ENCODE peak calls at places on chromosomes 13 and 19, in nine cellular contexts. V is tibial nerve; E is heart left ventricle; X is CD8-positive, alpha-beta T cell; B is IMR-90; G is fibroblast of lung; D is tibial artery; L is lower lobe of right lung; Z is cardiac muscle cell. C is an unnamed sample.

GRCh38 chr13:24148414-24149305 is 11.9 kb upstream of the SPATA13 start:
- DNase-seq in Z (peak; percentile 93), E (no peak), X (no peak), L (peak; percentile 60), D (no peak), V (no peak), B (peak; percentile 99), G (peak; percentile 97), C (peak; percentile 87)

GRCh38 chr13:44132710-44133109 is 240.9 kb upstream of the SERP2 start:
- DNase-seq in L (peak; percentile 89), X (no peak), V (peak; percentile 10), Z (peak; percentile 75), E (peak; percentile 70), B (peak; percentile 71), D (peak; percentile 80), G (peak; percentile 48), C (no peak)

GRCh38 chr13:85700909-85701308 is 98.3 kb downstream of the SLITRK6 start:
- DNase-seq in V (no peak), G (no peak), E (no peak), B (no peak), Z (no peak), D (no peak), L (no peak), X (no peak), C (no peak)

GRCh38 chr19:39430675-39431593 is 4.8 kb downstream of the RPS16 start:
- DNase-seq in G (peak; percentile 100), Z (peak; percentile 98), X (no peak), L (peak; percentile 77), E (no peak), B (peak; percentile 100), D (peak; percentile 42), V (no peak), C (peak; percentile 75)

GRCh38 chr19:42531313-42531712 is 3.0 kb upstream of the CEACAM1 start:
- DNase-seq in B (no peak), V (no peak), G (no peak), X (peak; percentile 13), E (no peak), L (no peak), Z (no peak), D (no peak), C (peak; percentile 56)

GRCh38 chr13:43815204-43815603 is 28.4 kb upstream of the ENOX1 start:
- DNase-seq in V (no peak), E (peak; percentile 41), L (no peak), G (peak; percentile 51), X (no peak), D (no peak), Z (peak; percentile 97), B (peak; percentile 88), C (peak; percentile 57)

GRCh38 chr13:74210693-74211393 is 76.6 kb upstream of the KLF12 start:
- DNase-seq in G (peak; percentile 93), E (no peak), L (no peak), X (no peak), D (peak; percentile 65), V (peak; percentile 9), Z (peak; percentile 95), B (peak; percentile 98), C (peak; percentile 93)

GRCh38 chr13:101473458-101473857 is 21.0 kb downstream of the ITGBL1 start:
- DNase-seq in V (no peak), D (peak; percentile 62), G (peak; percentile 92), B (peak; percentile 91), Z (peak; percentile 67), E (no peak), X (no peak), L (no peak), C (peak; percentile 68)

GRCh38 chr19:45290381-45290931 is 32.2 kb downstream of the CKM start:
- DNase-seq in L (no peak), E (no peak), D (no peak), V (no peak), B (no peak), G (no peak), X (no peak), Z (no peak), C (no peak)

GRCh38 chr13:37194428-37194861 is 89.0 kb upstream of the CSNK1A1L start:
- DNase-seq in L (no peak), B (peak; percentile 82), V (no peak), X (no peak), E (no peak), G (peak; percentile 54), Z (peak; percentile 35), D (no peak), C (peak; percentile 94)

GRCh38 chr19:11578342-11579142 is 1.1 kb upstream of the ACP5 start:
- DNase-seq in X (peak; percentile 66), V (peak; percentile 52), L (peak; percentile 92), E (peak; percentile 62), B (no peak), G (peak; percentile 9), Z (peak; percentile 33), D (peak; percentile 65), C (no peak)

GRCh38 chr19:43672061-43672679 is 2.2 kb upstream of the PLAUR start:
- DNase-seq in Z (no peak), L (no peak), X (no peak), E (no peak), D (no peak), V (no peak), G (no peak), B (no peak), C (no peak)

GRCh38 chr13:60583196-60583908 is 186.3 kb downstream of the TDRD3 start:
- DNase-seq in B (peak; percentile 16), E (no peak), X (no peak), V (peak; percentile 74), G (peak; percentile 59), Z (peak; percentile 85), L (no peak), D (peak; percentile 42), C (no peak)

GRCh38 chr19:44869728-44870470 is 21.2 kb upstream of the TOMM40 start:
- DNase-seq in L (peak; percentile 73), V (peak; percentile 59), B (peak; percentile 84), G (peak; percentile 70), E (peak; percentile 71), X (no peak), D (peak; percentile 61), Z (peak; percentile 94), C (no peak)

GRCh38 chr13:77028202-77028601 is 1.2 kb upstream of the FBXL3 start:
- DNase-seq in L (no peak), B (no peak), Z (peak; percentile 50), E (peak; percentile 34), V (no peak), G (peak; percentile 44), X (no peak), D (peak; percentile 35), C (no peak)

GRCh38 chr13:99653526-99653925 is 152.3 kb downstream of the TM9SF2 start:
- DNase-seq in D (no peak), G (no peak), E (no peak), Z (no peak), X (no peak), L (no peak), B (no peak), V (no peak), C (no peak)

DNA sequence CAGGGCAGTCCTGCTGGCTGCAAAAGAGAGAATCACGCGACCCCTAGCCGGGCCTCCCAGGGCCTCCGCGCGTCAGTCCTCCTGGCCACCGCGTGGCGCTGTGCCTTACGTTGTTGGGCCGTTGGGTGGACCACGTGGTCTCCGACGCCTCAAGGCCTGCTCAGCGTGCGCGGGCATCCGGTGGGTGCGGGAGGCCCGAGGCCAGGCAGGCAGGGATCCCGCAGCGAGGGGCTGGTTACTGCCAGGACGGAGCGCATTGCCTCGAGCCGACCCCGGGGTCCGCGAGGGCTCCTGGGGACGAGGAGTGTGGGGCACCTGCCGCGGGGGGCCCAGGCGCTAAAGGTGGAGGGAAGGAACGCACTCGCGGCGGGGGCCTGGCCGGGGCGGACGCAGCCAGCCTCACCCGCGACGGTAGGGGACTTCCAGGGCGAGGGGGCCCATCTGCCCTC is at the start of gene TDRD12:
- DNase-seq in L (no peak), Z (no peak), V (no peak), G (no peak), D (no peak), B (no peak), X (no peak), E (no peak), C (no peak)
- TF ChIP-seq CTCF in L (no peak), Z (no peak), V (no peak), G (no peak), D (no peak), B (no peak), X (no peak), E (no peak), C (peak; percentile 26)

DNA sequence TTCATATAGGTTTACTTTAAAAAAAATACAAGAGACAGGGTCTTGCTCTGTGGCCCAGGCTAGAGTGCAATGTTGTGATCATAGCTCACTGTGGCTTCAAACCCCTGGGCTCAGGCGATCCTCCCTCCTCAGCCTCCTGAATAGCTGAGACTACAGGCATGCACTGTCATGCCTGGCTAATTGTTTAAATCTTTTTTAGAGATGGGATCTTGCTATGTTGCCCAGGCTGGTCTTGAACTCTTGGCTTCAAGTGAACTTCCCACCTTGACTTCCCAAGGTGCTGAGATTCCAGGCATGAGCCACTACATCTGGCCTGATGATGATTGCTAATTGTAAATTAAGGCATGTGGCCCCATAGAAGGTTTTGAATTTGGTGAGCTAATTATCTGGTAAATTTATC is 35.4 kb upstream of the ADGRE1 start:
- DNase-seq in G (no peak), D (no peak), E (no peak), Z (no peak), L (no peak), X (no peak), B (no peak), V (no peak), C (no peak)
- H3K27ac ChIP-seq in G (no peak overlapping the region), D (no peak overlapping the region), E (no peak overlapping the region), Z (no peak overlapping the region), L (no peak overlapping the region), X (no peak overlapping the region), B (no peak overlapping the region), V (no peak overlapping the region), C (no peak overlapping the region)

GRCh38 chr19:17347877-17348276 is 10.5 kb downstream of the GTPBP3 start:
- DNase-seq in X (no peak), G (no peak), D (no peak), E (no peak), Z (no peak), L (no peak), V (no peak), B (no peak), C (no peak)
- H3K4me1 ChIP-seq in X (no peaks in the 10 kb centered on the region), G (no peaks in the 10 kb centered on the region), D (peaks cover 27% of the 10 kb centered on the region), E (peaks cover 49% of the 10 kb centered on the region), Z (no peaks in the 10 kb centered on the region), L (peaks cover 42% of the 10 kb centered on the region), V (no peaks in the 10 kb centered on the region), B (peaks cover 2% of the 10 kb centered on the region), C (no peaks in the 10 kb centered on the region)

GRCh38 chr13:95708390-95708774 is 31.4 kb downstream of the DNAJC3 start:
- DNase-seq in D (no peak), G (no peak), E (no peak), Z (no peak), B (no peak), X (no peak), V (no peak), L (no peak), C (no peak)

GRCh38 chr13:95707442-95708389 is 30.8 kb downstream of the DNAJC3 start:
- DNase-seq in D (no peak), E (no peak), V (no peak), Z (no peak), G (no peak), L (no peak), B (no peak), X (no peak), C (no peak)

GRCh38 chr13:95707035-95707434 is 30.1 kb downstream of the DNAJC3 start:
- DNase-seq in D (no peak), L (no peak), V (no peak), X (no peak), E (no peak), B (no peak), G (no peak), Z (no peak), C (no peak)

GRCh38 chr13:95706356-95706755 is 29.4 kb downstream of the DNAJC3 start:
- DNase-seq in G (no peak), B (no peak), D (no peak), L (no peak), X (no peak), E (no peak), V (no peak), Z (no peak), C (no peak)

GRCh38 chr13:95704510-95704909 is 27.6 kb downstream of the DNAJC3 start:
- DNase-seq in B (no peak), E (no peak), G (peak; percentile 12), V (no peak), L (no peak), X (no peak), D (no peak), Z (peak; percentile 23), C (no peak)
- TF ChIP-seq CTCF in B (no peak), E (no peak), G (peak; percentile 32), V (no peak), L (no peak), X (no peak), D (no peak), Z (peak; percentile 30), C (peak; percentile 51)

C was measured in foreskin keratinocyte.